ENCODE peak calls at places on chromosomes 7 and 10, in five cellular contexts. One of them, this sample, is unnamed.

GRCh38 chr10:132322621-132323048 is 9.4 kb upstream of the LRRC27 start:
- DNase-seq in OCI-M1: peak
- DNase-seq in mesothelial cell of epicardium: no peak
- DNase-seq in CD4-positive, alpha-beta memory T cell: no peak
- DNase-seq in stimulated activated CD8-positive, alpha-beta memory T cell treated with anti-CD3 and anti-CD28 coated beads, Interleukin-7, amount 100 ng/mL, for 1 hour: no peak
- DNase-seq in this sample: no peak

GRCh38 chr10:71337219-71337625 is 18.2 kb downstream of the SLC29A3 start:
- DNase-seq in CD4-positive, alpha-beta memory T cell: no peak
- DNase-seq in stimulated activated CD8-positive, alpha-beta memory T cell treated with anti-CD3 and anti-CD28 coated beads, Interleukin-7, amount 100 ng/mL, for 1 hour: no peak
- DNase-seq in mesothelial cell of epicardium: no peak
- DNase-seq in OCI-M1: no peak
- DNase-seq in this sample: no peak

GRCh38 chr10:86329093-86329710 is 37.4 kb downstream of the GRID1 start:
- DNase-seq in CD4-positive, alpha-beta memory T cell: no peak
- DNase-seq in stimulated activated CD8-positive, alpha-beta memory T cell treated with anti-CD3 and anti-CD28 coated beads, Interleukin-7, amount 100 ng/mL, for 1 hour: no peak
- DNase-seq in mesothelial cell of epicardium: no peak
- DNase-seq in OCI-M1: no peak
- DNase-seq in this sample: no peak

GRCh38 chr7:156238366-156239133 is 402.0 kb upstream of the RNF32 start:
- DNase-seq in OCI-M1: no peak
- DNase-seq in stimulated activated CD8-positive, alpha-beta memory T cell treated with anti-CD3 and anti-CD28 coated beads, Interleukin-7, amount 100 ng/mL, for 1 hour: no peak
- DNase-seq in CD4-positive, alpha-beta memory T cell: no peak
- DNase-seq in mesothelial cell of epicardium: no peak
- DNase-seq in this sample: no peak

GRCh38 chr7:18753972-18754610 is 258.5 kb downstream of the HDAC9 start:
- DNase-seq in stimulated activated CD8-positive, alpha-beta memory T cell treated with anti-CD3 and anti-CD28 coated beads, Interleukin-7, amount 100 ng/mL, for 1 hour: no peak
- DNase-seq in CD4-positive, alpha-beta memory T cell: no peak
- DNase-seq in mesothelial cell of epicardium: no peak
- DNase-seq in OCI-M1: no peak
- DNase-seq in this sample: no peak

GRCh38 chr7:84264341-84264740 is 69.8 kb upstream of the SEMA3A start:
- DNase-seq in CD4-positive, alpha-beta memory T cell: no peak
- DNase-seq in mesothelial cell of epicardium: no peak
- DNase-seq in OCI-M1: no peak
- DNase-seq in stimulated activated CD8-positive, alpha-beta memory T cell treated with anti-CD3 and anti-CD28 coated beads, Interleukin-7, amount 100 ng/mL, for 1 hour: no peak
- DNase-seq in this sample: no peak

GRCh38 chr7:24477807-24478655 is 95.2 kb upstream of the PALS2 start:
- DNase-seq in OCI-M1: peak
- DNase-seq in CD4-positive, alpha-beta memory T cell: no peak
- DNase-seq in stimulated activated CD8-positive, alpha-beta memory T cell treated with anti-CD3 and anti-CD28 coated beads, Interleukin-7, amount 100 ng/mL, for 1 hour: no peak
- DNase-seq in mesothelial cell of epicardium: no peak
- DNase-seq in this sample: no peak

GRCh38 chr10:100186813-100187212 is 984 bp upstream of the ERLIN1 start:
- DNase-seq in CD4-positive, alpha-beta memory T cell: no peak
- DNase-seq in mesothelial cell of epicardium: no peak
- DNase-seq in OCI-M1: peak
- DNase-seq in stimulated activated CD8-positive, alpha-beta memory T cell treated with anti-CD3 and anti-CD28 coated beads, Interleukin-7, amount 100 ng/mL, for 1 hour: no peak
- DNase-seq in this sample: no peak

GRCh38 chr7:36305648-36306047 is 84.0 kb upstream of the ANLN start:
- DNase-seq in OCI-M1: no peak
- DNase-seq in CD4-positive, alpha-beta memory T cell: no peak
- DNase-seq in mesothelial cell of epicardium: no peak
- DNase-seq in stimulated activated CD8-positive, alpha-beta memory T cell treated with anti-CD3 and anti-CD28 coated beads, Interleukin-7, amount 100 ng/mL, for 1 hour: no peak
- DNase-seq in this sample: no peak

GRCh38 chr7:55775051-55775420 is 87.5 kb downstream of the SEPTIN14 start:
- DNase-seq in mesothelial cell of epicardium: no peak
- DNase-seq in CD4-positive, alpha-beta memory T cell: no peak
- DNase-seq in OCI-M1: no peak
- DNase-seq in stimulated activated CD8-positive, alpha-beta memory T cell treated with anti-CD3 and anti-CD28 coated beads, Interleukin-7, amount 100 ng/mL, for 1 hour: no peak
- DNase-seq in this sample: no peak

GRCh38 chr10:69348824-69349541 is 67.7 kb downstream of the TACR2 start:
- DNase-seq in stimulated activated CD8-positive, alpha-beta memory T cell treated with anti-CD3 and anti-CD28 coated beads, Interleukin-7, amount 100 ng/mL, for 1 hour: no peak
- DNase-seq in mesothelial cell of epicardium: no peak
- DNase-seq in OCI-M1: peak
- DNase-seq in CD4-positive, alpha-beta memory T cell: no peak
- DNase-seq in this sample: no peak

GRCh38 chr7:35485436-35485835 is 209.5 kb downstream of the HERPUD2 start:
- DNase-seq in OCI-M1: no peak
- DNase-seq in mesothelial cell of epicardium: no peak
- DNase-seq in stimulated activated CD8-positive, alpha-beta memory T cell treated with anti-CD3 and anti-CD28 coated beads, Interleukin-7, amount 100 ng/mL, for 1 hour: no peak
- DNase-seq in CD4-positive, alpha-beta memory T cell: no peak
- DNase-seq in this sample: no peak

GRCh38 chr10:61663466-61663865 is 737 bp downstream of the CABCOCO1 start:
- DNase-seq in CD4-positive, alpha-beta memory T cell: no peak
- DNase-seq in stimulated activated CD8-positive, alpha-beta memory T cell treated with anti-CD3 and anti-CD28 coated beads, Interleukin-7, amount 100 ng/mL, for 1 hour: no peak
- DNase-seq in mesothelial cell of epicardium: no peak
- DNase-seq in OCI-M1: no peak
- DNase-seq in this sample: no peak

GRCh38 chr10:43961523-43962345 is 313.1 kb upstream of the ZNF32 start:
- DNase-seq in OCI-M1: no peak
- DNase-seq in CD4-positive, alpha-beta memory T cell: no peak
- DNase-seq in stimulated activated CD8-positive, alpha-beta memory T cell treated with anti-CD3 and anti-CD28 coated beads, Interleukin-7, amount 100 ng/mL, for 1 hour: no peak
- DNase-seq in mesothelial cell of epicardium: peak
- DNase-seq in this sample: no peak

GRCh38 chr7:116327751-116328150 is 117.4 kb downstream of the TES start:
- DNase-seq in stimulated activated CD8-positive, alpha-beta memory T cell treated with anti-CD3 and anti-CD28 coated beads, Interleukin-7, amount 100 ng/mL, for 1 hour: no peak
- DNase-seq in mesothelial cell of epicardium: no peak
- DNase-seq in OCI-M1: no peak
- DNase-seq in CD4-positive, alpha-beta memory T cell: no peak
- DNase-seq in this sample: no peak

GRCh38 chr7:148963583-148964509 is 64.5 kb downstream of the PDIA4 start:
- DNase-seq in mesothelial cell of epicardium: no peak
- DNase-seq in stimulated activated CD8-positive, alpha-beta memory T cell treated with anti-CD3 and anti-CD28 coated beads, Interleukin-7, amount 100 ng/mL, for 1 hour: no peak
- DNase-seq in CD4-positive, alpha-beta memory T cell: no peak
- DNase-seq in OCI-M1: no peak
- DNase-seq in this sample: no peak

GRCh38 chr10:34145751-34146150 is 669.3 kb downstream of the PARD3 start:
- DNase-seq in OCI-M1: no peak
- DNase-seq in stimulated activated CD8-positive, alpha-beta memory T cell treated with anti-CD3 and anti-CD28 coated beads, Interleukin-7, amount 100 ng/mL, for 1 hour: no peak
- DNase-seq in mesothelial cell of epicardium: no peak
- DNase-seq in CD4-positive, alpha-beta memory T cell: no peak
- DNase-seq in this sample: no peak

GRCh38 chr7:25087855-25088254 is 37.2 kb downstream of the CYCS start:
- DNase-seq in stimulated activated CD8-positive, alpha-beta memory T cell treated with anti-CD3 and anti-CD28 coated beads, Interleukin-7, amount 100 ng/mL, for 1 hour: no peak
- DNase-seq in mesothelial cell of epicardium: no peak
- DNase-seq in OCI-M1: no peak
- DNase-seq in CD4-positive, alpha-beta memory T cell: no peak
- DNase-seq in this sample: no peak

GRCh38 chr7:134546903-134547737 is 1.8 kb upstream of the AKR1B15 start:
- DNase-seq in OCI-M1: peak
- DNase-seq in mesothelial cell of epicardium: peak
- DNase-seq in CD4-positive, alpha-beta memory T cell: peak
- DNase-seq in stimulated activated CD8-positive, alpha-beta memory T cell treated with anti-CD3 and anti-CD28 coated beads, Interleukin-7, amount 100 ng/mL, for 1 hour: peak
- DNase-seq in this sample: peak

GRCh38 chr10:110679633-110680472 is 35.7 kb downstream of the RBM20 start:
- DNase-seq in mesothelial cell of epicardium: no peak
- DNase-seq in OCI-M1: no peak
- DNase-seq in CD4-positive, alpha-beta memory T cell: no peak
- DNase-seq in stimulated activated CD8-positive, alpha-beta memory T cell treated with anti-CD3 and anti-CD28 coated beads, Interleukin-7, amount 100 ng/mL, for 1 hour: no peak
- DNase-seq in this sample: no peak

GRCh38 chr10:35364808-35365207 is 28.5 kb downstream of the CCNY start:
- DNase-seq in CD4-positive, alpha-beta memory T cell: no peak
- DNase-seq in stimulated activated CD8-positive, alpha-beta memory T cell treated with anti-CD3 and anti-CD28 coated beads, Interleukin-7, amount 100 ng/mL, for 1 hour: no peak
- DNase-seq in mesothelial cell of epicardium: no peak
- DNase-seq in OCI-M1: no peak
- DNase-seq in this sample: no peak

GRCh38 chr7:69845721-69846495 is 247.6 kb downstream of the AUTS2 start:
- DNase-seq in stimulated activated CD8-positive, alpha-beta memory T cell treated with anti-CD3 and anti-CD28 coated beads, Interleukin-7, amount 100 ng/mL, for 1 hour: no peak
- DNase-seq in mesothelial cell of epicardium: no peak
- DNase-seq in OCI-M1: no peak
- DNase-seq in CD4-positive, alpha-beta memory T cell: no peak
- DNase-seq in this sample: no peak

GRCh38 chr7:74063223-74063641 is 20.4 kb upstream of the LIMK1 start:
- DNase-seq in mesothelial cell of epicardium: no peak
- DNase-seq in CD4-positive, alpha-beta memory T cell: no peak
- DNase-seq in OCI-M1: no peak
- DNase-seq in stimulated activated CD8-positive, alpha-beta memory T cell treated with anti-CD3 and anti-CD28 coated beads, Interleukin-7, amount 100 ng/mL, for 1 hour: no peak
- DNase-seq in this sample: no peak

GRCh38 chr7:105594034-105594433 is 12.7 kb upstream of the EFCAB10 start:
- DNase-seq in stimulated activated CD8-positive, alpha-beta memory T cell treated with anti-CD3 and anti-CD28 coated beads, Interleukin-7, amount 100 ng/mL, for 1 hour: no peak
- DNase-seq in mesothelial cell of epicardium: no peak
- DNase-seq in CD4-positive, alpha-beta memory T cell: no peak
- DNase-seq in OCI-M1: no peak
- DNase-seq in this sample: no peak

GRCh38 chr10:96618648-96619047 is 31.8 kb upstream of the TM9SF3 start:
- DNase-seq in stimulated activated CD8-positive, alpha-beta memory T cell treated with anti-CD3 and anti-CD28 coated beads, Interleukin-7, amount 100 ng/mL, for 1 hour: no peak
- DNase-seq in OCI-M1: peak
- DNase-seq in mesothelial cell of epicardium: no peak
- DNase-seq in CD4-positive, alpha-beta memory T cell: no peak
- DNase-seq in this sample: no peak

GRCh38 chr10:102951316-102951715 is 33.2 kb downstream of the CNNM2 start:
- DNase-seq in stimulated activated CD8-positive, alpha-beta memory T cell treated with anti-CD3 and anti-CD28 coated beads, Interleukin-7, amount 100 ng/mL, for 1 hour: no peak
- DNase-seq in OCI-M1: no peak
- DNase-seq in mesothelial cell of epicardium: no peak
- DNase-seq in CD4-positive, alpha-beta memory T cell: no peak
- DNase-seq in this sample: no peak

GRCh38 chr7:26198133-26198780 is 2.3 kb downstream of the HNRNPA2B1 start:
- DNase-seq in CD4-positive, alpha-beta memory T cell: peak
- DNase-seq in mesothelial cell of epicardium: no peak
- DNase-seq in stimulated activated CD8-positive, alpha-beta memory T cell treated with anti-CD3 and anti-CD28 coated beads, Interleukin-7, amount 100 ng/mL, for 1 hour: no peak
- DNase-seq in OCI-M1: peak
- DNase-seq in this sample: peak

GRCh38 chr7:43018446-43018845 is 86.3 kb downstream of the MRPL32 start:
- DNase-seq in CD4-positive, alpha-beta memory T cell: no peak
- DNase-seq in mesothelial cell of epicardium: no peak
- DNase-seq in OCI-M1: no peak
- DNase-seq in stimulated activated CD8-positive, alpha-beta memory T cell treated with anti-CD3 and anti-CD28 coated beads, Interleukin-7, amount 100 ng/mL, for 1 hour: no peak
- DNase-seq in this sample: no peak

GRCh38 chr7:7793249-7793648 is 74.8 kb upstream of the RPA3 start:
- DNase-seq in OCI-M1: no peak
- DNase-seq in CD4-positive, alpha-beta memory T cell: no peak
- DNase-seq in mesothelial cell of epicardium: no peak
- DNase-seq in stimulated activated CD8-positive, alpha-beta memory T cell treated with anti-CD3 and anti-CD28 coated beads, Interleukin-7, amount 100 ng/mL, for 1 hour: no peak
- DNase-seq in this sample: no peak

GRCh38 chr10:24054421-24054820 is 154.5 kb upstream of the KIAA1217 start:
- DNase-seq in OCI-M1: no peak
- DNase-seq in stimulated activated CD8-positive, alpha-beta memory T cell treated with anti-CD3 and anti-CD28 coated beads, Interleukin-7, amount 100 ng/mL, for 1 hour: no peak
- DNase-seq in mesothelial cell of epicardium: no peak
- DNase-seq in CD4-positive, alpha-beta memory T cell: no peak
- DNase-seq in this sample: no peak

GRCh38 chr10:87945994-87946393 is 82.6 kb downstream of the PTEN start:
- DNase-seq in CD4-positive, alpha-beta memory T cell: no peak
- DNase-seq in OCI-M1: no peak
- DNase-seq in stimulated activated CD8-positive, alpha-beta memory T cell treated with anti-CD3 and anti-CD28 coated beads, Interleukin-7, amount 100 ng/mL, for 1 hour: no peak
- DNase-seq in mesothelial cell of epicardium: no peak
- DNase-seq in this sample: no peak

GRCh38 chr7:5001003-5001402 is 42.0 kb upstream of the MMD2 start:
- DNase-seq in stimulated activated CD8-positive, alpha-beta memory T cell treated with anti-CD3 and anti-CD28 coated beads, Interleukin-7, amount 100 ng/mL, for 1 hour: no peak
- DNase-seq in mesothelial cell of epicardium: no peak
- DNase-seq in CD4-positive, alpha-beta memory T cell: no peak
- DNase-seq in OCI-M1: no peak
- DNase-seq in this sample: no peak

GRCh38 chr10:106873770-106874717 is 290.5 kb downstream of the SORCS1 start:
- DNase-seq in stimulated activated CD8-positive, alpha-beta memory T cell treated with anti-CD3 and anti-CD28 coated beads, Interleukin-7, amount 100 ng/mL, for 1 hour: no peak
- DNase-seq in OCI-M1: no peak
- DNase-seq in mesothelial cell of epicardium: no peak
- DNase-seq in CD4-positive, alpha-beta memory T cell: no peak
- DNase-seq in this sample: no peak

GRCh38 chr7:101299511-101300464 is 21.8 kb downstream of the IFT22 start:
- DNase-seq in mesothelial cell of epicardium: peak
- DNase-seq in OCI-M1: no peak
- DNase-seq in stimulated activated CD8-positive, alpha-beta memory T cell treated with anti-CD3 and anti-CD28 coated beads, Interleukin-7, amount 100 ng/mL, for 1 hour: no peak
- DNase-seq in CD4-positive, alpha-beta memory T cell: no peak
- DNase-seq in this sample: no peak

GRCh38 chr7:47290867-47291266 is 291.0 kb downstream of the TNS3 start:
- DNase-seq in CD4-positive, alpha-beta memory T cell: no peak
- DNase-seq in mesothelial cell of epicardium: no peak
- DNase-seq in stimulated activated CD8-positive, alpha-beta memory T cell treated with anti-CD3 and anti-CD28 coated beads, Interleukin-7, amount 100 ng/mL, for 1 hour: no peak
- DNase-seq in OCI-M1: no peak
- DNase-seq in this sample: no peak